ENCODE peak calls at places on chromosomes 11 and 22, in seven cellular contexts. K, D, N, S, B, G and H are unnamed samples.

GRCh38 chr11:76291576-76292526 is 85.5 kb upstream of the WNT11 start:
- DNase-seq in B (no peak), N (no peak), K (no peak), S (no peak), D (no peak), G (no peak), H (no peak)

GRCh38 chr11:13119928-13120520 is 110.9 kb downstream of the RASSF10 start:
- DNase-seq in G (no peak), D (no peak), S (no peak), N (no peak), B (no peak), K (no peak), H (no peak)

GRCh38 chr22:31495343-31495742 is 993 bp upstream of the SFI1 start:
- DNase-seq in D (no peak), G (no peak), S (no peak), N (no peak), K (no peak), B (no peak), H (no peak)

GRCh38 chr11:110907629-110908028 is 195.4 kb upstream of the ARHGAP20 start:
- DNase-seq in K (peak; percentile 72), G (no peak), B (no peak), D (no peak), N (no peak), S (no peak), H (peak; percentile 47)

GRCh38 chr22:47534150-47535133 is 772.0 kb downstream of the TBC1D22A start:
- DNase-seq in S (no peak), K (no peak), G (no peak), N (peak; percentile 14), B (no peak), D (no peak), H (no peak)

GRCh38 chr11:67483901-67484665 is 1.3 kb downstream of the AIP start:
- DNase-seq in K (peak; percentile 11), S (peak; percentile 40), B (no peak), G (no peak), D (no peak), N (no peak), H (no peak)

GRCh38 chr11:91261513-91261912 is 963.1 kb upstream of the FAT3 start:
- DNase-seq in N (no peak), K (no peak), D (no peak), S (no peak), G (no peak), B (no peak), H (no peak)

GRCh38 chr11:64755681-64756361 is 4.0 kb downstream of the PYGM start:
- DNase-seq in N (no peak), D (no peak), G (peak; percentile 15), K (no peak), B (peak; percentile 57), S (no peak), H (no peak)

GRCh38 chr11:63243533-63243932 is at the start of gene SLC22A25:
- DNase-seq in S (no peak), D (no peak), N (no peak), K (no peak), G (no peak), B (no peak), H (no peak)

GRCh38 chr11:64601605-64602465 is 10.8 kb downstream of the SLC22A12 start:
- DNase-seq in G (peak; percentile 41), D (no peak), K (no peak), S (no peak), B (no peak), N (no peak), H (no peak)

GRCh38 chr22:44261861-44262595 is 50.7 kb downstream of the SHISAL1 start:
- DNase-seq in G (peak; percentile 78), D (no peak), N (no peak), S (peak; percentile 72), K (no peak), B (peak; percentile 62), H (no peak)

GRCh38 chr22:40603088-40603605 is 33.4 kb downstream of the MRTFA start:
- DNase-seq in K (no peak), S (no peak), B (no peak), G (no peak), D (no peak), N (no peak), H (no peak)

GRCh38 chr22:50251472-50252054 is 498 bp upstream of the HDAC10 start:
- DNase-seq in S (no peak), B (no peak), K (no peak), N (no peak), D (no peak), G (no peak), H (no peak)

GRCh38 chr11:120280566-120281160 is 40.7 kb downstream of the POU2F3 start:
- DNase-seq in K (no peak), G (peak; percentile 54), D (no peak), N (no peak), S (no peak), B (no peak), H (no peak)

DNA sequence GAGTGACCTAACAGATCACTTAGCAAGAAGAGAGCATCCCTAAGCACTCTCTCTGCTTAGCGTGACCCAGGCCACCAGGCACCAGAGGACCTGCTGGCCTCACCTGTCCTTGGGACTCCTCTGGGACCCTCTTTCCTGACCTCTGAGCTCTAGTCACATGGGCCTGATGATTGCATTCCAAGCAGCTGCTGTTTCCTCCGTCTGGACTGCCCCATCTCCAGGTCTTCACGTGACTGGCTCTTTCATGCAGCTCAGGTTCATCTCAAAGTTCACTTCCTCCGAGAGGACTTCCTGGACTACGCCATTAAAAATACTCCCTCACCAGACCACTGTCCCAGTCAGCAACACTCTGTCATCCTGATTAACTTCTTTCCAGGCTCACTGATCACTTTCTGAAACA is 2.9 kb downstream of the MMP20 start:
- DNase-seq in K (no peak), G (no peak), N (no peak), S (no peak), B (no peak), D (no peak), H (no peak)
- H3K4me1 ChIP-seq in K (no peaks in the 10 kb centered on the region), G (no peaks in the 10 kb centered on the region), N (no peaks in the 10 kb centered on the region), S (no peaks in the 10 kb centered on the region), B (no peaks in the 10 kb centered on the region), D (peaks cover 6% of the 10 kb centered on the region), H (no peaks in the 10 kb centered on the region)

GRCh38 chr22:36481393-36482168 is at the start of gene TXN2:
- DNase-seq in D (peak; percentile 88), B (peak; percentile 99), G (peak; percentile 97), N (peak; percentile 97), K (peak; percentile 97), S (peak; percentile 98), H (peak; percentile 98)
- TF ChIP-seq EP300 in D (no peak), B (no peak), G (no peak), N (peak; percentile 90), K (no peak), S (no peak), H (no peak)

DNA sequence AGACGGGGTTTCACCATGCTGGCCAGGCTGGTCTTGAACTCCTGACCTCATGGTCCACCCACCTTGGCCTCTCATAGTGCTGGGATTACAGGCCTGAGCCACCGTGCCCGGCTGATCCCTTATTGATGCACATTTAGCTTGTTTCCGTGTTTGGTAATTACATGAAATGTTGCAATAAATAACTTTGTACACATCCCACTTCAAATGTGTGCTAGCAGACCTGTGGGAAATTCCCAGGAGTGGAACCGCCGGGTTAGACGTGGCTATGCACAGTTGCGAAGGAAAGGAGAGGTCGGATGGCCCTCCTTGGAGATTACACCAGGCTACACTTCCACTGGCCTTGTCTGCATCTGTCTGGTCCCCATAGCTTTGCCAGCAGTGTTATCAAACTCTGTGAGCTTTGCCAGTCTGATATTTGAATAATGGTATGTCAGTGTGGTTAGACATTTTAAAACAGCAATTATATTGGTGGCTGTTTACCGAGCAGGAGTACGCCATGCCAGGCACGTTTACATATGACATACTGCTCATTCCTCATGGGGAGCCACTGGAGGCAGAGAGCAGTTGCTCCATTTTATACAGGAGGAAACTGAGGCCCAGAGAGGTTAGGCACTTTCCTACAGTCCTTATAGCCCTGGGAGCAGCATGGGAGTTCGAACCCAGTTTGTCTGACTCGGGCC is 27.2 kb upstream of the SYT7 start:
- DNase-seq in G (no peak), K (no peak), S (no peak), N (no peak), B (no peak), D (no peak), H (no peak)
- H3K27ac ChIP-seq in G (no peak overlapping the region), K (peak overlapping the region; percentile 56), S (no peak overlapping the region), N (no peak overlapping the region), B (no peak overlapping the region), D (no peak overlapping the region), H (no peak overlapping the region)

GRCh38 chr22:39238124-39238466 is 6.7 kb downstream of the PDGFB start:
- DNase-seq in B (no peak), K (no peak), S (no peak), N (no peak), G (no peak), D (no peak), H (no peak)

GRCh38 chr22:39236321-39237275 is 8.2 kb downstream of the PDGFB start:
- DNase-seq in G (no peak), K (peak; percentile 45), B (no peak), N (peak; percentile 40), S (no peak), D (no peak), H (peak; percentile 76)

GRCh38 chr22:39238561-39238960 is 6.2 kb downstream of the PDGFB start:
- DNase-seq in N (no peak), D (no peak), K (no peak), S (no peak), B (no peak), G (no peak), H (no peak)

GRCh38 chr22:39238966-39239510 is 5.7 kb downstream of the PDGFB start:
- DNase-seq in B (no peak), G (peak; percentile 53), S (no peak), D (no peak), N (no peak), K (no peak), H (no peak)

DNA sequence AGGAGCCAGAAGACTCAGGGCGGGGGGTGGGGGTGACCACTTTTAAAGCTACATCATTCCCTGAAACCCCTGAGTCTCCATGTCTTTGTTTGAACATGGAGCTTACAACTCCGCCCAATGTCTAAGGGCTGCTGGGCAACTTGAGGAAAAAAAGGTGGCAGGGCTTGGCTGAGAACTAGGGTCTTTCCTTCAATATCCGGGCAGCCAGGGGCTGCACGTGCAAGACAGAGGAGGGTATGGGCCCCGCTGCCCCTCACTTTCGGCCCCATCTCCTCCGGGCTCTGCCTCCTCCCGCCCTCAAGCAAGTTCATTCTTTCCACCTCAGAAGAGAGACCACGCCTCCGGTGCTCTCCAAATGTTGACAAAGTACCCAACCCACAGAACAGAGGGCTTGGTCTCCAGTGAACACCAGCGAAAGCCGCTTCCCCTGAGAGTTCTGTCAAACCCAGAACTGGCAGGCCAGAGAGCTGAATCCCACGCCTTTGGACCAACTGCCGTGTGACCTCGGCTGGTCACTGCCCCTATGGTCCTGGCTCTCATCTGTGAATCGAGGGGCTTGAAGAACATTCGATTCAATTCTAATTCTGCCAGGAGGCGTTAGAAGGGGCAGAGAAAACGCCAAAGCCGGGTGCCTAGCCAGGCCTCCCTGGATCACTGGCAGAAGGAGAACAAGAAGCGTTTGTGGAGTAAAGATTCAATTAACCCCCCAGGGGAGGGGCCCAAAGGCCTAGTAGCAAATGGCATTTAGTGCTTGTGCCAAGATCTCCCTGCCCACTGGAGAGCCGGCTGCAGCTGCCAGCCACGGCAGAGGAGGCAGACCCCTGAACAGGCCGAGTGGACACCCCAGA is 7.3 kb downstream of the PDGFB start:
- DNase-seq in S (no peak), B (no peak), K (no peak), N (no peak), G (no peak), D (no peak), H (peak; percentile 54)
- H3K4me1 ChIP-seq in S (peaks cover 5% of the 10 kb centered on the region), B (peaks cover 36% of the 10 kb centered on the region), K (peaks cover 53% of the 10 kb centered on the region), N (peaks cover 89% of the 10 kb centered on the region), G (no peaks in the 10 kb centered on the region), D (peaks cover 42% of the 10 kb centered on the region), H (peaks cover 81% of the 10 kb centered on the region)